ENCODE peak calls at places on chromosomes 6 and 20, in four cellular contexts. One of them, this sample, is unnamed.
A peak's percentile ranks its signal among the peaks of the same experiment; 100 is the strongest.

GRCh38 chr6:136751478-136751956 is 40.8 kb downstream of the MAP3K5 start:
- DNase-seq in K562: no peak
- DNase-seq in HepG2: no peak
- DNase-seq in endothelial cell of umbilical vein: no peak
- DNase-seq in this sample: peak; percentile 94

GRCh38 chr20:55667955-55668354 is 337.4 kb downstream of the CBLN4 start:
- DNase-seq in K562: no peak
- DNase-seq in HepG2: no peak
- DNase-seq in endothelial cell of umbilical vein: no peak
- DNase-seq in this sample: no peak

GRCh38 chr6:79671605-79672266 is 40.6 kb downstream of the SH3BGRL2 start:
- DNase-seq in K562: peak; percentile 31
- DNase-seq in HepG2: peak; percentile 35
- DNase-seq in endothelial cell of umbilical vein: peak; percentile 80
- DNase-seq in this sample: no peak

GRCh38 chr20:46946796-46947195 is 52.2 kb downstream of the EYA2 start:
- DNase-seq in K562: no peak
- DNase-seq in HepG2: no peak
- DNase-seq in endothelial cell of umbilical vein: no peak
- DNase-seq in this sample: no peak

GRCh38 chr20:51735728-51736600 is 32.2 kb downstream of the ATP9A start:
- DNase-seq in K562: no peak
- DNase-seq in HepG2: no peak
- DNase-seq in endothelial cell of umbilical vein: no peak
- DNase-seq in this sample: no peak

GRCh38 chr20:44154521-44155001 is 32.4 kb downstream of the JPH2 start:
- DNase-seq in K562: no peak
- DNase-seq in HepG2: no peak
- DNase-seq in endothelial cell of umbilical vein: no peak
- DNase-seq in this sample: no peak

GRCh38 chr20:1062334-1063015 is 55.9 kb upstream of the PSMF1 start:
- DNase-seq in K562: no peak
- DNase-seq in HepG2: no peak
- DNase-seq in endothelial cell of umbilical vein: no peak
- DNase-seq in this sample: no peak

GRCh38 chr20:47989957-47990356 is 204.7 kb upstream of the SULF2 start:
- DNase-seq in K562: no peak
- DNase-seq in HepG2: no peak
- DNase-seq in endothelial cell of umbilical vein: no peak
- DNase-seq in this sample: no peak

GRCh38 chr6:56268266-56268665 is 20.9 kb upstream of the COL21A1 start:
- DNase-seq in K562: no peak
- DNase-seq in HepG2: no peak
- DNase-seq in endothelial cell of umbilical vein: no peak
- DNase-seq in this sample: no peak

GRCh38 chr6:38713812-38714211 is 1.3 kb upstream of the DNAH8 start:
- DNase-seq in K562: no peak
- DNase-seq in HepG2: no peak
- DNase-seq in endothelial cell of umbilical vein: peak; percentile 43
- DNase-seq in this sample: no peak

GRCh38 chr6:150922137-150922536 is 56.6 kb downstream of the MTHFD1L start:
- DNase-seq in K562: no peak
- DNase-seq in HepG2: no peak
- DNase-seq in endothelial cell of umbilical vein: no peak
- DNase-seq in this sample: no peak

GRCh38 chr6:2834262-2834661 is 7.4 kb downstream of the SERPINB1 start:
- DNase-seq in K562: no peak
- DNase-seq in HepG2: no peak
- DNase-seq in endothelial cell of umbilical vein: no peak
- DNase-seq in this sample: no peak

GRCh38 chr20:16864069-16864468 is 115.9 kb downstream of the OTOR start:
- DNase-seq in K562: no peak
- DNase-seq in HepG2: no peak
- DNase-seq in endothelial cell of umbilical vein: no peak
- DNase-seq in this sample: peak; percentile 8

GRCh38 chr6:21946298-21946783 is 350.5 kb downstream of the PRL start:
- DNase-seq in K562: no peak
- DNase-seq in HepG2: no peak
- DNase-seq in endothelial cell of umbilical vein: no peak
- DNase-seq in this sample: no peak

GRCh38 chr6:26230336-26230735 is 134.7 kb upstream of the BTN3A2 start:
- DNase-seq in K562: no peak
- DNase-seq in HepG2: no peak
- DNase-seq in endothelial cell of umbilical vein: no peak
- DNase-seq in this sample: no peak

GRCh38 chr6:136967874-136968752 is 46.0 kb downstream of the SLC35D3 start:
- DNase-seq in K562: peak; percentile 83
- DNase-seq in HepG2: peak; percentile 69
- DNase-seq in endothelial cell of umbilical vein: peak; percentile 65
- DNase-seq in this sample: peak; percentile 35

DNA sequence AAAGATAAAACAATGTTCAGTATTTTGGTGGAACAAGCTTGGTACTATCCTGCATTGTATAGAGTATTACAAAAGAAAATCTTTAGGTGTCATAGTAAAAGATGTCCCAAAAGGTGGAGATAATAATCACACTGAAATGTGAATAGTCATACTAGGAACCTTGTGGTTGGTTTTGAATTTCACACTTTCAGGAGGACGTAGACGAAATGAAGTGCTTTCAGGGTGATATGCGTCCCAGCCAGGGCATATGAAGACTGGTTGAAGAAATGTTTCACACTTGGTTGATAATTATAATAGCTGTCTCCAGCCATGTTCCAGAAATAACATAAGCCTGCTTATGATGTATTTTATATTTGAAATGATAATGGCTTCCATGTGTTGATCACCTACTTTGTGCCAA is 60.4 kb downstream of the SCAND1 start:
- DNase-seq in K562: no peak
- DNase-seq in HepG2: no peak
- DNase-seq in endothelial cell of umbilical vein: no peak
- DNase-seq in this sample: peak; percentile 76
- H2AFZ ChIP-seq in K562: no peak overlapping the region
- H2AFZ ChIP-seq in HepG2: no peak overlapping the region
- H2AFZ ChIP-seq in endothelial cell of umbilical vein: no peak overlapping the region
- H2AFZ ChIP-seq in this sample: no peak overlapping the region

DNA sequence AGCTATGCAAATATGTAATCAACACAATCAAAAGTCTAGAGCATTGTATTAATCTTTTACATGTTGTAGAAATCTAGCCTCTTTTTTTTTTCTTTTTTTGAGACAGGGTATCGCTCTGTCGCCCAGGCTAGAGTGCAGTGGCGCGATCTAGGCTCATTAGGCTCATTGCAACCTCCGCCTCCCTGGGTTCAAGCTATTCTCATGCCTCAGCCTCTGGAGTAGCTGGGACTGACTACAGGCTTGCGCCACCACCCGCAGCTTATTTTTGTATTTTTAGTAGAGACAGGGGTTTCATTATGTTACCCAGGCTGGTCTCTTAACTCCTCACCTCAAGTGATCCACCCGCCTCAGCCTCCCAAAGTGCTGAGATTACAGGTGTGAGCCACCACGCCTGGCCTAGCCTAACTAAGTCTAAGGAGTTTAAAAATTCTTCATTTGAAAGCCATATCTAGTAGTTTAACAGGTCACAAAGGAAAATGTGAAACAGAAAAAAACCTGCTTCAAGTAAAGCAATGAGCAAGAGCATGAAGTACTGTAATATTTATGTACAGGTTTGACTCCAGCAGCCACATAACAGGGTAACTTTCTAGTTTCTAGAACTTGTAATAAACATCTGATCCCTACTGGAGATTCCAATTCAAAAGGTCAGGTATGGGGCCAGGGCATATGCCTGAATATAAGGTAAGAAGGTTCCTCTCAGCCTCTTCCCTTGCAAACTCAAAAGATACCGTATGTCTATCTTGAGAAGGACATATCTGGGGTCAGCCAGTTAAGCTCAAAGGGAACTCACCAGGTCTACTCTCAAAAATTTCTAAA is 4.4 kb downstream of the CPNE1 start:
- DNase-seq in K562: no peak
- DNase-seq in HepG2: no peak
- DNase-seq in endothelial cell of umbilical vein: no peak
- DNase-seq in this sample: no peak
- TF ChIP-seq MYC in K562: no peak
- TF ChIP-seq MYC in HepG2: no peak
- TF ChIP-seq MYC in endothelial cell of umbilical vein: no peak
- TF ChIP-seq MYC in this sample: no peak

GRCh38 chr6:28875348-28875747 is 48.4 kb downstream of the TRIM27 start:
- DNase-seq in K562: no peak
- DNase-seq in HepG2: no peak
- DNase-seq in endothelial cell of umbilical vein: no peak
- DNase-seq in this sample: no peak
- H2AFZ ChIP-seq in K562: peak overlapping the region; percentile 82
- H2AFZ ChIP-seq in HepG2: no peak overlapping the region
- H2AFZ ChIP-seq in endothelial cell of umbilical vein: no peak overlapping the region
- H2AFZ ChIP-seq in this sample: no peak overlapping the region

DNA sequence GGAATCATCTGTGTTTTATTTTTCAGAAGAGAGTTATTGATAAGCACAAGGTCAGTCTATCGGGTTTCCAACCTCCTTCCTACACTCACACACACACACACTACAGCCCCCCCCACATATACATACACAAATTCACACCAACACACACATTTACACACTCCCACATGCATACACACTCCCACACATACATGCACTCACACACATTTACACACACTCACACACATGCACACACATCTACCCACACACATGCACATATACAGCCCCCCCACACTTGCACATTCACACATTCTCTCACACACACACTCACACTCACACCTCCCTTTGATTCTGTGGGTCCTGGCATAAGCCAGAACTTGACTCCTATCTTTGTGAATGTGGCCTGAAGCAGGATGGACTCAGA is 34.5 kb upstream of the PAX1 start:
- DNase-seq in K562: no peak
- DNase-seq in HepG2: no peak
- DNase-seq in endothelial cell of umbilical vein: no peak
- DNase-seq in this sample: no peak
- TF ChIP-seq MYC in K562: no peak
- TF ChIP-seq MYC in HepG2: no peak
- TF ChIP-seq MYC in endothelial cell of umbilical vein: no peak
- TF ChIP-seq MYC in this sample: no peak

GRCh38 chr6:97669191-97669651 is 386.2 kb upstream of the MMS22L start:
- DNase-seq in K562: no peak
- DNase-seq in HepG2: no peak
- DNase-seq in endothelial cell of umbilical vein: no peak
- DNase-seq in this sample: peak; percentile 74

GRCh38 chr6:97663252-97663651 is 380.2 kb upstream of the MMS22L start:
- DNase-seq in K562: no peak
- DNase-seq in HepG2: no peak
- DNase-seq in endothelial cell of umbilical vein: no peak
- DNase-seq in this sample: no peak

GRCh38 chr6:97666889-97667288 is 383.9 kb upstream of the MMS22L start:
- DNase-seq in K562: no peak
- DNase-seq in HepG2: no peak
- DNase-seq in endothelial cell of umbilical vein: no peak
- DNase-seq in this sample: no peak

GRCh38 chr6:97665410-97665809 is 382.4 kb upstream of the MMS22L start:
- DNase-seq in K562: no peak
- DNase-seq in HepG2: no peak
- DNase-seq in endothelial cell of umbilical vein: no peak
- DNase-seq in this sample: no peak

GRCh38 chr6:97668716-97669115 is 385.7 kb upstream of the MMS22L start:
- DNase-seq in K562: no peak
- DNase-seq in HepG2: no peak
- DNase-seq in endothelial cell of umbilical vein: no peak
- DNase-seq in this sample: peak; percentile 12
- H2AFZ ChIP-seq in K562: no peak overlapping the region
- H2AFZ ChIP-seq in HepG2: no peak overlapping the region
- H2AFZ ChIP-seq in endothelial cell of umbilical vein: no peak overlapping the region
- H2AFZ ChIP-seq in this sample: peak overlapping the region; percentile 4

GRCh38 chr6:159789377-159790148 is at the start of gene TCP1:
- DNase-seq in K562: peak; percentile 93
- DNase-seq in HepG2: peak; percentile 100
- DNase-seq in endothelial cell of umbilical vein: peak; percentile 100
- DNase-seq in this sample: peak; percentile 99
- TF ChIP-seq MYC in K562: peak; percentile 58
- TF ChIP-seq MYC in HepG2: no peak
- TF ChIP-seq MYC in endothelial cell of umbilical vein: no peak
- TF ChIP-seq MYC in this sample: peak; percentile 41

GRCh38 chr20:8803065-8803464 is 265.8 kb upstream of the PLCB4 start:
- DNase-seq in K562: no peak
- DNase-seq in HepG2: no peak
- DNase-seq in endothelial cell of umbilical vein: peak; percentile 46
- DNase-seq in this sample: no peak
- H2AFZ ChIP-seq in K562: no peak overlapping the region
- H2AFZ ChIP-seq in HepG2: no peak overlapping the region
- H2AFZ ChIP-seq in endothelial cell of umbilical vein: no peak overlapping the region
- H2AFZ ChIP-seq in this sample: no peak overlapping the region

GRCh38 chr6:34138924-34139323 is 7.0 kb downstream of the GRM4 start:
- DNase-seq in K562: no peak
- DNase-seq in HepG2: no peak
- DNase-seq in endothelial cell of umbilical vein: no peak
- DNase-seq in this sample: no peak
- TF ChIP-seq MYC in K562: no peak
- TF ChIP-seq MYC in HepG2: no peak
- TF ChIP-seq MYC in endothelial cell of umbilical vein: no peak
- TF ChIP-seq MYC in this sample: no peak

This sample was measured in GM12878.